ENCODE peak calls at places on chromosomes 2 and 18, in nine cellular contexts. F is left ventricle myocardium inferior; B is MM.1S; E is tibial nerve; O is HCT116; Z is CD8-positive, alpha-beta memory T cell; J is GM12878; I is body of pancreas; D is GM23248. N is an unnamed sample.

GRCh38 chr2:121333834-121334558 is 49.0 kb upstream of the TFCP2L1 start:
- DNase-seq in F (no peak), B (no peak), E (no peak), O (no peak), Z (no peak), J (peak; percentile 3), I (no peak), D (no peak), N (no peak)

GRCh38 chr2:225670111-225670974 is 270.8 kb downstream of the NYAP2 start:
- DNase-seq in F (no peak), B (no peak), E (no peak), O (peak; percentile 49), Z (no peak), J (no peak), I (no peak), D (peak; percentile 73), N (peak; percentile 88)

GRCh38 chr18:50656841-50657470 is 97.1 kb downstream of the MAPK4 start:
- DNase-seq in F (no peak), B (no peak), E (no peak), O (no peak), Z (no peak), J (no peak), I (no peak), D (no peak), N (no peak)

GRCh38 chr2:223460774-223461211 is 141.4 kb downstream of the SCG2 start:
- DNase-seq in F (no peak), B (no peak), E (no peak), O (peak; percentile 67), Z (no peak), J (no peak), I (no peak), D (peak; percentile 80), N (peak; percentile 74)

GRCh38 chr2:149098722-149099121 is 60.2 kb downstream of the LYPD6B start:
- DNase-seq in F (no peak), B (no peak), E (no peak), O (no peak), Z (no peak), J (no peak), I (peak; percentile 20), D (peak; percentile 54), N (peak; percentile 27)

GRCh38 chr2:64750001-64750816 is 96.5 kb upstream of the SERTAD2 start:
- DNase-seq in F (peak; percentile 48), B (peak; percentile 39), E (peak; percentile 54), O (no peak), Z (peak; percentile 67), J (no peak), I (peak; percentile 69), D (peak; percentile 81), N (peak; percentile 73)

GRCh38 chr2:75361486-75361885 is 162.2 kb upstream of the TACR1 start:
- DNase-seq in F (no peak), B (no peak), E (no peak), O (no peak), Z (no peak), J (no peak), I (no peak), D (no peak), N (no peak)

GRCh38 chr2:56195563-56195962 is 11.8 kb downstream of the CCDC85A start:
- DNase-seq in F (no peak), B (no peak), E (no peak), O (no peak), Z (no peak), J (no peak), I (no peak), D (peak; percentile 44), N (peak; percentile 40)

GRCh38 chr2:73963385-73964120 is 21.2 kb upstream of the TET3 start:
- DNase-seq in F (no peak), B (no peak), E (no peak), O (no peak), Z (no peak), J (peak; percentile 80), I (no peak), D (no peak), N (no peak)

GRCh38 chr2:45973426-45973825 is 322.0 kb downstream of the PRKCE start:
- DNase-seq in F (no peak), B (no peak), E (no peak), O (no peak), Z (no peak), J (no peak), I (no peak), D (no peak), N (no peak)

GRCh38 chr2:44362207-44363015 is 664 bp downstream of the CAMKMT start:
- DNase-seq in F (peak; percentile 20), B (peak; percentile 42), E (peak; percentile 49), O (peak; percentile 4), Z (peak; percentile 61), J (peak; percentile 33), I (peak; percentile 41), D (peak; percentile 83), N (peak; percentile 80)

GRCh38 chr2:160300203-160300602 is 100.1 kb upstream of the ITGB6 start:
- DNase-seq in F (no peak), B (no peak), E (no peak), O (no peak), Z (no peak), J (no peak), I (no peak), D (peak; percentile 33), N (no peak)

GRCh38 chr18:711330-711692 is 1.1 kb downstream of the ENOSF1 start:
- DNase-seq in F (no peak), B (no peak), E (no peak), O (no peak), Z (no peak), J (no peak), I (no peak), D (no peak), N (no peak)

GRCh38 chr18:45253973-45254372 is 361.3 kb upstream of the SLC14A2 start:
- DNase-seq in F (peak; percentile 31), B (no peak), E (no peak), O (no peak), Z (no peak), J (no peak), I (no peak), D (no peak), N (no peak)

GRCh38 chr18:49304746-49305145 is 155.7 kb downstream of the DYM start:
- DNase-seq in F (no peak), B (no peak), E (no peak), O (no peak), Z (no peak), J (no peak), I (no peak), D (no peak), N (no peak)

GRCh38 chr2:170047331-170048065 is 130.4 kb upstream of the MYO3B start:
- DNase-seq in F (no peak), B (no peak), E (no peak), O (no peak), Z (no peak), J (no peak), I (no peak), D (peak; percentile 3), N (no peak)

GRCh38 chr2:201413143-201413542 is 38.1 kb downstream of the TRAK2 start:
- DNase-seq in F (no peak), B (no peak), E (no peak), O (no peak), Z (no peak), J (no peak), I (no peak), D (no peak), N (no peak)

GRCh38 chr2:138665932-138666331 is 114.3 kb downstream of the NXPH2 start:
- DNase-seq in F (no peak), B (no peak), E (no peak), O (no peak), Z (no peak), J (no peak), I (no peak), D (no peak), N (no peak)

GRCh38 chr2:209577376-209578357 is 153.8 kb downstream of the MAP2 start:
- DNase-seq in F (no peak), B (peak; percentile 46), E (no peak), O (peak; percentile 6), Z (no peak), J (no peak), I (no peak), D (peak; percentile 59), N (peak; percentile 76)

GRCh38 chr18:21155443-21155842 is 43.8 kb upstream of the ROCK1 start:
- DNase-seq in F (no peak), B (no peak), E (no peak), O (no peak), Z (no peak), J (no peak), I (no peak), D (no peak), N (no peak)
- H3K4me1 ChIP-seq in F (no peaks in the 10 kb centered on the region), B (no peaks in the 10 kb centered on the region), E (no peaks in the 10 kb centered on the region), O (no peaks in the 10 kb centered on the region), Z (no peaks in the 10 kb centered on the region), J (no peaks in the 10 kb centered on the region), I (no peaks in the 10 kb centered on the region), D (no peaks in the 10 kb centered on the region), N (no peaks in the 10 kb centered on the region)

GRCh38 chr2:58651930-58652329 is 410.8 kb upstream of the FANCL start:
- DNase-seq in F (no peak), B (no peak), E (no peak), O (no peak), Z (no peak), J (no peak), I (no peak), D (no peak), N (no peak)
- H3K36me3 ChIP-seq in F (no peaks in the 10 kb centered on the region), B (no peaks in the 10 kb centered on the region), E (no peaks in the 10 kb centered on the region), O (no peaks in the 10 kb centered on the region), Z (no peaks in the 10 kb centered on the region), J (no peaks in the 10 kb centered on the region), I (no peaks in the 10 kb centered on the region), D (no peaks in the 10 kb centered on the region), N (no peaks in the 10 kb centered on the region)

GRCh38 chr2:102034683-102035606 is 43.2 kb downstream of the IL1R2 start:
- DNase-seq in F (no peak), B (no peak), E (no peak), O (no peak), Z (no peak), J (no peak), I (no peak), D (no peak), N (no peak)

GRCh38 chr2:102033750-102034682 is 42.3 kb downstream of the IL1R2 start:
- DNase-seq in F (no peak), B (no peak), E (no peak), O (no peak), Z (no peak), J (no peak), I (peak; percentile 48), D (no peak), N (no peak)

GRCh38 chr2:102040229-102040628 is 48.5 kb downstream of the IL1R2 start:
- DNase-seq in F (no peak), B (no peak), E (no peak), O (no peak), Z (no peak), J (no peak), I (no peak), D (no peak), N (peak; percentile 27)

GRCh38 chr2:102041351-102041750 is 49.6 kb downstream of the IL1R2 start:
- DNase-seq in F (no peak), B (no peak), E (peak; percentile 85), O (no peak), Z (no peak), J (no peak), I (no peak), D (peak; percentile 76), N (peak; percentile 33)

GRCh38 chr2:102037681-102038080 is 45.9 kb downstream of the IL1R2 start:
- DNase-seq in F (no peak), B (no peak), E (peak; percentile 52), O (no peak), Z (no peak), J (no peak), I (no peak), D (peak; percentile 94), N (no peak)
- H3K4me1 ChIP-seq in F (peaks cover 51% of the 10 kb centered on the region), B (peaks cover 6% of the 10 kb centered on the region), E (no peaks in the 10 kb centered on the region), O (peaks cover 9% of the 10 kb centered on the region), Z (peaks cover 19% of the 10 kb centered on the region), J (peaks cover 5% of the 10 kb centered on the region), I (peaks cover 20% of the 10 kb centered on the region), D (peaks cover 64% of the 10 kb centered on the region), N (peaks cover 83% of the 10 kb centered on the region)

GRCh38 chr2:241177935-241178334 is 10.5 kb upstream of the ANO7 start:
- DNase-seq in F (no peak), B (no peak), E (no peak), O (no peak), Z (no peak), J (no peak), I (no peak), D (no peak), N (no peak)
- H3K36me3 ChIP-seq in F (peaks cover 56% of the 10 kb centered on the region), B (no peaks in the 10 kb centered on the region), E (peaks cover 3% of the 10 kb centered on the region), O (no peaks in the 10 kb centered on the region), Z (no peaks in the 10 kb centered on the region), J (peaks cover 6% of the 10 kb centered on the region), I (peaks cover 7% of the 10 kb centered on the region), D (no peaks in the 10 kb centered on the region), N (peaks cover 37% of the 10 kb centered on the region)